ENCODE peak calls at places on chromosomes 3 and 15, in four cellular contexts. E, P, M and T are unnamed samples.

GRCh38 chr15:71106802-71107500 is 8.3 kb upstream of the THSD4 start:
- DNase-seq in E (no peak), P (no peak), M (no peak), T (no peak)

GRCh38 chr3:78258798-78259197 is 1218.9 kb downstream of the ROBO2 start:
- DNase-seq in E (no peak), P (no peak), M (no peak), T (no peak)

GRCh38 chr3:123120546-123120945 is 53.7 kb downstream of the PDIA5 start:
- DNase-seq in E (no peak), P (no peak), M (no peak), T (no peak)

GRCh38 chr3:157789162-157789561 is 285.9 kb upstream of the VEPH1 start:
- DNase-seq in E (no peak), P (no peak), M (no peak), T (no peak)

GRCh38 chr15:23570466-23570865 is 5.0 kb downstream of the MKRN3 start:
- DNase-seq in E (no peak), P (no peak), M (no peak), T (no peak)

GRCh38 chr3:11651900-11652299 is 8.2 kb upstream of the VGLL4 start:
- DNase-seq in E (no peak), P (no peak), M (no peak), T (no peak)

GRCh38 chr3:52277972-52278509 is 408 bp downstream of the WDR82 start:
- DNase-seq in E (no peak), P (peak), M (peak), T (peak)

GRCh38 chr15:72706266-72706665 is 20.3 kb downstream of the BBS4 start:
- DNase-seq in E (no peak), P (no peak), M (no peak), T (no peak)

GRCh38 chr15:85905626-85906025 is 110.9 kb upstream of the KLHL25 start:
- DNase-seq in E (no peak), P (no peak), M (no peak), T (no peak)

GRCh38 chr3:134326760-134327593 is 47.3 kb downstream of the AMOTL2 start:
- DNase-seq in E (no peak), P (no peak), M (no peak), T (no peak)

GRCh38 chr3:154783053-154784037 is 296.8 kb upstream of the MME start:
- DNase-seq in E (no peak), P (no peak), M (no peak), T (no peak)

GRCh38 chr3:43291546-43291945 is 5.2 kb downstream of the SNRK start:
- DNase-seq in E (no peak), P (no peak), M (no peak), T (no peak)

GRCh38 chr15:84981711-84982300 is at the start of gene PDE8A:
- DNase-seq in E (peak), P (peak), M (no peak), T (peak)

GRCh38 chr15:59028387-59028955 is 41.0 kb downstream of the RNF111 start:
- DNase-seq in E (no peak), P (no peak), M (no peak), T (no peak)

GRCh38 chr15:64847016-64847415 is 5.3 kb downstream of the PLEKHO2 start:
- DNase-seq in E (no peak), P (no peak), M (no peak), T (no peak)

GRCh38 chr15:100245855-100246254 is 95.9 kb downstream of the ADAMTS17 start:
- DNase-seq in E (no peak), P (no peak), M (no peak), T (no peak)

GRCh38 chr3:195015021-195015420 is 255.9 kb downstream of the XXYLT1 start:
- DNase-seq in E (no peak), P (no peak), M (no peak), T (no peak)

GRCh38 chr3:18008706-18009363 is 266.4 kb upstream of the TBC1D5 start:
- DNase-seq in E (no peak), P (no peak), M (no peak), T (no peak)

GRCh38 chr3:70042683-70043082 is 43.1 kb downstream of the SAMMSON start:
- DNase-seq in E (no peak), P (no peak), M (no peak), T (no peak)

GRCh38 chr3:45084361-45084760 is 58.3 kb downstream of the CLEC3B start:
- DNase-seq in E (no peak), P (no peak), M (no peak), T (no peak)

GRCh38 chr3:39808467-39809180 is 785 bp upstream of the MYRIP start:
- DNase-seq in E (no peak), P (peak), M (peak), T (peak)

GRCh38 chr3:125123906-125124305 is 68.1 kb upstream of the HEG1 start:
- DNase-seq in E (no peak), P (no peak), M (no peak), T (no peak)

GRCh38 chr3:171340415-171340814 is 119.8 kb downstream of the TNIK start:
- DNase-seq in E (no peak), P (no peak), M (no peak), T (no peak)